ENCODE peak calls at places on chromosomes 1 and 21, in five cellular contexts. X, J, I, U and M are unnamed samples.

GRCh38 chr1:211643324-211644212 is 31.9 kb downstream of the NEK2 start:
- DNase-seq in X (peak; percentile 78), J (peak; percentile 90), I (no peak), U (no peak), M (no peak)

GRCh38 chr1:94156226-94156625 is 35.3 kb upstream of the ABCA4 start:
- DNase-seq in X (no peak), J (no peak), I (no peak), U (no peak), M (no peak)

GRCh38 chr1:179719272-179719671 is 23.8 kb upstream of the FAM163A start:
- DNase-seq in X (no peak), J (no peak), I (no peak), U (no peak), M (no peak)

GRCh38 chr1:27292111-27292510 is 29.9 kb upstream of the TMEM222 start:
- DNase-seq in X (no peak), J (no peak), I (peak; percentile 66), U (no peak), M (no peak)

GRCh38 chr1:154941332-154941995 is 4.9 kb upstream of the PMVK start:
- DNase-seq in X (no peak), J (peak; percentile 86), I (no peak), U (no peak), M (no peak)

GRCh38 chr21:46057710-46058241 is 40.1 kb upstream of the COL6A2 start:
- DNase-seq in X (no peak), J (no peak), I (no peak), U (no peak), M (no peak)

GRCh38 chr21:29064850-29065481 is 8.5 kb downstream of the CCT8 start:
- DNase-seq in X (no peak), J (no peak), I (no peak), U (no peak), M (no peak)

GRCh38 chr21:25636727-25637126 is 2.3 kb upstream of the JAM2 start:
- DNase-seq in X (no peak), J (no peak), I (peak; percentile 80), U (no peak), M (no peak)

GRCh38 chr1:188463919-188464318 is 1635.2 kb downstream of the PLA2G4A start:
- DNase-seq in X (no peak), J (no peak), I (peak; percentile 38), U (no peak), M (no peak)